ENCODE peak calls at places on chromosome 9, in eight cellular contexts. O, G, X, T, K, C, U and Q are unnamed samples.

GRCh38 chr9:128416014-128416413 is 4.6 kb upstream of the CERCAM start:
- DNase-seq in O (no peak), G (no peak), X (no peak), T (no peak), K (no peak), C (no peak), U (peak; percentile 69), Q (no peak)

GRCh38 chr9:134616341-134616740 is 25.3 kb upstream of the COL5A1 start:
- DNase-seq in O (no peak), G (no peak), X (no peak), T (no peak), K (no peak), C (no peak), U (no peak), Q (no peak)

GRCh38 chr9:15725953-15726352 is 173.1 kb downstream of the CCDC171 start:
- DNase-seq in O (no peak), G (peak; percentile 75), X (no peak), T (no peak), K (peak; percentile 13), C (no peak), U (no peak), Q (no peak)

GRCh38 chr9:77793909-77794308 is 145.8 kb upstream of the GNA14 start:
- DNase-seq in O (no peak), G (no peak), X (no peak), T (no peak), K (peak; percentile 15), C (no peak), U (no peak), Q (peak; percentile 76)

GRCh38 chr9:37747271-37747753 is 6.3 kb upstream of the TRMT10B start:
- DNase-seq in O (no peak), G (no peak), X (no peak), T (peak; percentile 89), K (peak; percentile 69), C (peak; percentile 85), U (peak; percentile 73), Q (peak; percentile 82)

GRCh38 chr9:30815585-30815984 is 1568.9 kb upstream of the ACO1 start:
- DNase-seq in O (no peak), G (no peak), X (no peak), T (no peak), K (no peak), C (no peak), U (no peak), Q (no peak)

GRCh38 chr9:72012642-72013041 is 47.8 kb downstream of the C9orf57 start:
- DNase-seq in O (no peak), G (no peak), X (no peak), T (no peak), K (no peak), C (no peak), U (peak; percentile 1), Q (no peak)

GRCh38 chr9:70639853-70640814 is 225.7 kb upstream of the KLF9 start:
- DNase-seq in O (no peak), G (peak; percentile 31), X (no peak), T (no peak), K (peak; percentile 67), C (peak; percentile 8), U (peak; percentile 0), Q (peak; percentile 71)

GRCh38 chr9:136052991-136053756 is 41.9 kb downstream of the NACC2 start:
- DNase-seq in O (no peak), G (no peak), X (no peak), T (no peak), K (peak; percentile 31), C (no peak), U (no peak), Q (no peak)

GRCh38 chr9:35852876-35853865 is 17.0 kb downstream of the OR13J1 start:
- DNase-seq in O (peak; percentile 64), G (no peak), X (no peak), T (no peak), K (no peak), C (no peak), U (no peak), Q (no peak)

GRCh38 chr9:16598316-16598715 is 272.2 kb downstream of the BNC2 start:
- DNase-seq in O (no peak), G (no peak), X (no peak), T (no peak), K (no peak), C (no peak), U (no peak), Q (no peak)

GRCh38 chr9:92661761-92662160 is 8.2 kb downstream of the IPPK start:
- DNase-seq in O (peak; percentile 19), G (no peak), X (no peak), T (no peak), K (no peak), C (no peak), U (no peak), Q (no peak)

GRCh38 chr9:130421802-130422276 is 22.9 kb upstream of the ASS1 start:
- DNase-seq in O (no peak), G (peak; percentile 45), X (no peak), T (no peak), K (peak; percentile 87), C (no peak), U (no peak), Q (peak; percentile 63)

GRCh38 chr9:89923961-89924504 is 319.2 kb downstream of the GADD45G start:
- DNase-seq in O (no peak), G (no peak), X (no peak), T (no peak), K (peak; percentile 19), C (no peak), U (peak; percentile 71), Q (peak; percentile 4)

GRCh38 chr9:138075961-138076649 is 198.5 kb downstream of the CACNA1B start:
- DNase-seq in O (no peak), G (no peak), X (no peak), T (no peak), K (no peak), C (no peak), U (no peak), Q (no peak)

DNA sequence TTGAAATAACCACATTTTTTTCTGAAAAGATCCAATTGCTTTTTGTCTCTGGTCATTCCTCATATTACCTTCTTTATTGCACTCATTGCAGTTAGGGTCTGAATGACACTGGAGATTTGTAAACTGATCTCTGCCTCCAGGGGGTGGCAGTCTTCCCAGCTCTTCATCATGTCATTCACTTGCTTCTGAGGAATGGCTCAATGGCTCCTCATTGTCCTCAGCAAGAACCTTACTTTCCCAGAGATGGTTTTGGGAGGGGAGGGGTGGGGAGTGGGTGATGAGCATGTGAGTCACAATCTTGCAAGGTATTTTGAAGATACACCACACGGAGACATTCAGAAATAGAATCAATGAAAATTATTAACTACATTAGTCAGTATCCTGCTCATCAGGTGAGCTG is 159.8 kb upstream of the GAS1 start:
- DNase-seq in O (no peak), G (no peak), X (no peak), T (no peak), K (peak; percentile 45), C (no peak), U (no peak), Q (no peak)
- TF ChIP-seq CTCF in O (no peak), G (peak; percentile 22), X (peak; percentile 42), T (no peak), K (peak; percentile 6), C (no peak), U (no peak), Q (peak; percentile 16)

GRCh38 chr9:120299785-120300184 is 280.2 kb downstream of the CDK5RAP2 start:
- DNase-seq in O (no peak), G (no peak), X (no peak), T (no peak), K (no peak), C (no peak), U (no peak), Q (no peak)
- TF ChIP-seq CTCF in O (no peak), G (no peak), X (peak; percentile 22), T (no peak), K (no peak), C (no peak), U (no peak), Q (no peak)

GRCh38 chr9:20593131-20593530 is 29.2 kb downstream of the MLLT3 start:
- DNase-seq in O (no peak), G (no peak), X (no peak), T (no peak), K (no peak), C (no peak), U (no peak), Q (peak; percentile 75)

GRCh38 chr9:20592673-20593072 is 29.6 kb downstream of the MLLT3 start:
- DNase-seq in O (no peak), G (no peak), X (no peak), T (no peak), K (peak; percentile 18), C (no peak), U (no peak), Q (no peak)

GRCh38 chr9:20594521-20594920 is 27.8 kb downstream of the MLLT3 start:
- DNase-seq in O (no peak), G (no peak), X (no peak), T (no peak), K (no peak), C (no peak), U (no peak), Q (no peak)

GRCh38 chr9:20593551-20593950 is 28.7 kb downstream of the MLLT3 start:
- DNase-seq in O (no peak), G (peak; percentile 41), X (no peak), T (no peak), K (peak; percentile 76), C (no peak), U (no peak), Q (peak; percentile 50)

DNA sequence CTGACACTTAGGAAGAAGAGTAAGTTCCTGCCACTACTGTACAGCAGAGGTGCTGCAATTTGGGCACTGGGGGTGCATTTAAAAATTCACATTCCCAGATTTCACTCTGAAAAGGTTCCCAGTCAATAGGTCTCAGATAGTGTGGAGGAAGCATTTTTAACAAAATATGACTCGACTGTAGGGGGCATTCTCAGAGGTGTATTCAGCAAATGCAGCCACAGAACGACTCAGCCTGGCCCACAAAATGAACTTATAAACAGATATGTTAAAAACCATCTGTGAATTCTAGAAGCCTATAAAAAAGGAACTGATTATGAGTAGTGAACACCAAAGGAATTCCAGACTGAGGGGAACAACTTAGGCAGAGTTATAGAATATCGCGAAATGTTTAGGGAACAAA is 31.1 kb downstream of the MLLT3 start:
- DNase-seq in O (no peak), G (no peak), X (no peak), T (no peak), K (peak; percentile 22), C (no peak), U (no peak), Q (peak; percentile 48)
- TF ChIP-seq CTCF in O (no peak), G (no peak), X (no peak), T (no peak), K (no peak), C (no peak), U (no peak), Q (peak; percentile 19)

GRCh38 chr9:124358617-124359016 is 56.6 kb downstream of the PSMB7 start:
- DNase-seq in O (no peak), G (no peak), X (peak; percentile 23), T (no peak), K (no peak), C (no peak), U (no peak), Q (no peak)

GRCh38 chr9:124359426-124359825 is 55.8 kb downstream of the PSMB7 start:
- DNase-seq in O (no peak), G (no peak), X (peak; percentile 13), T (no peak), K (no peak), C (no peak), U (no peak), Q (no peak)

GRCh38 chr9:124356745-124357390 is 58.4 kb downstream of the PSMB7 start:
- DNase-seq in O (no peak), G (no peak), X (peak; percentile 25), T (no peak), K (no peak), C (no peak), U (no peak), Q (no peak)

GRCh38 chr9:124355941-124356744 is 59.1 kb downstream of the PSMB7 start:
- DNase-seq in O (no peak), G (no peak), X (peak; percentile 14), T (no peak), K (no peak), C (no peak), U (no peak), Q (no peak)

GRCh38 chr9:124357591-124358361 is 57.5 kb downstream of the PSMB7 start:
- DNase-seq in O (no peak), G (no peak), X (peak; percentile 16), T (no peak), K (no peak), C (no peak), U (no peak), Q (no peak)
- TF ChIP-seq CTCF in O (no peak), G (no peak), X (no peak), T (no peak), K (peak; percentile 36), C (peak; percentile 36), U (no peak), Q (peak; percentile 5)